ENCODE peak calls at places on chromosomes 16 and 17, in four cellular contexts. L is neural crest cell, D is cardiac muscle cell, M is lower leg skin. X is an unnamed sample.

GRCh38 chr17:82328994-82329507 is 4.5 kb downstream of the SECTM1 start:
- DNase-seq in D (no peak), L (no peak), M (no peak), X (no peak)

GRCh38 chr17:77858291-77859034 is 100.0 kb upstream of the TNRC6C start:
- DNase-seq in L (no peak), M (no peak), D (no peak), X (no peak)

GRCh38 chr17:77363821-77364361 is 223.1 kb downstream of the SEC14L1 start:
- DNase-seq in M (no peak), L (no peak), D (peak; percentile 59), X (no peak)

GRCh38 chr17:49861150-49861884 is 13.4 kb upstream of the TAC4 start:
- DNase-seq in L (peak; percentile 48), D (peak; percentile 72), M (peak; percentile 42), X (peak; percentile 65)

GRCh38 chr17:68460715-68461114 is 3.4 kb upstream of the WIPI1 start:
- DNase-seq in L (no peak), D (no peak), M (no peak), X (no peak)

GRCh38 chr17:57068222-57068658 is 16.8 kb upstream of the AKAP1 start:
- DNase-seq in L (no peak), D (no peak), M (peak; percentile 49), X (no peak)

GRCh38 chr16:56542039-56542438 is 22.2 kb upstream of the BBS2 start:
- DNase-seq in L (no peak), M (no peak), D (no peak), X (no peak)

GRCh38 chr16:58125781-58126335 is 3.3 kb downstream of the CFAP20 start:
- DNase-seq in L (no peak), M (no peak), D (no peak), X (no peak)

GRCh38 chr16:82967424-82967823 is 340.7 kb downstream of the CDH13 start:
- DNase-seq in M (no peak), L (no peak), D (no peak), X (no peak)

GRCh38 chr16:85220125-85220839 is 108.0 kb upstream of the CIBAR2 start:
- DNase-seq in L (no peak), M (no peak), D (peak; percentile 84), X (peak; percentile 79)

GRCh38 chr16:9077001-9077809 is 14.2 kb upstream of the HAPSTR1 start:
- DNase-seq in D (no peak), M (no peak), L (no peak), X (no peak)

GRCh38 chr16:12675852-12676251 is 127.8 kb downstream of the CPPED1 start:
- DNase-seq in M (no peak), L (no peak), D (peak; percentile 20), X (no peak)

GRCh38 chr16:65069766-65070165 is 52.1 kb downstream of the CDH11 start:
- DNase-seq in D (peak; percentile 25), L (no peak), M (no peak), X (no peak)

GRCh38 chr16:81861503-81861902 is 82.4 kb downstream of the PLCG2 start:
- DNase-seq in M (no peak), L (no peak), D (no peak), X (no peak)

GRCh38 chr17:34168989-34169388 is 86.1 kb upstream of the CCL2 start:
- DNase-seq in D (no peak), L (no peak), M (no peak), X (no peak)

GRCh38 chr17:66900126-66901010 is 64.1 kb upstream of the CACNG4 start:
- DNase-seq in D (peak; percentile 29), M (no peak), L (no peak), X (no peak)

GRCh38 chr17:2042355-2042929 is 620 bp downstream of the OVCA2 start:
- DNase-seq in D (peak; percentile 68), M (no peak), L (no peak), X (peak; percentile 51)

GRCh38 chr16:81514041-81514559 is 69.5 kb downstream of the CMIP start:
- DNase-seq in L (no peak), M (no peak), D (no peak), X (no peak)

GRCh38 chr17:50675627-50676026 is 32.1 kb downstream of the ANKRD40 start:
- DNase-seq in L (no peak), D (no peak), M (no peak), X (no peak)

GRCh38 chr16:75938818-75939217 is 212.5 kb upstream of the CPHXL start:
- DNase-seq in D (no peak), L (no peak), M (no peak), X (no peak)

GRCh38 chr16:84341533-84342295 is 26.6 kb upstream of the ATP2C2 start:
- DNase-seq in M (no peak), L (no peak), D (no peak), X (no peak)

GRCh38 chr16:52191533-52192134 is 355.3 kb downstream of the TOX3 start:
- DNase-seq in M (peak; percentile 45), D (peak; percentile 73), L (peak; percentile 76), X (peak; percentile 46)

GRCh38 chr17:66533572-66533971 is 231.2 kb downstream of the PRKCA start:
- DNase-seq in M (no peak), D (peak; percentile 74), L (peak; percentile 38), X (peak; percentile 57)

GRCh38 chr17:42135664-42136653 is 13.4 kb downstream of the HSPB9 start:
- DNase-seq in D (peak; percentile 86), L (no peak), M (no peak), X (no peak)

GRCh38 chr16:53666816-53667415 is 36.7 kb downstream of the RPGRIP1L start:
- DNase-seq in D (no peak), M (no peak), L (no peak), X (no peak)

GRCh38 chr16:84643180-84643583 is 5.1 kb upstream of the KLHL36 start:
- DNase-seq in M (peak; percentile 87), D (peak; percentile 92), L (no peak), X (no peak)

GRCh38 chr17:46742539-46743270 is 75.8 kb downstream of the WNT3 start:
- DNase-seq in L (no peak), D (peak; percentile 83), M (no peak), X (no peak)

GRCh38 chr16:30758988-30759461 is 2.8 kb downstream of the CFAP119 start:
- DNase-seq in L (no peak), M (no peak), D (no peak), X (no peak)

GRCh38 chr17:42531455-42532354 is 4.3 kb upstream of the NAGLU start:
- DNase-seq in M (no peak), D (peak; percentile 48), L (peak; percentile 47), X (no peak)

GRCh38 chr17:49132699-49133364 is at the start of gene B4GALNT2:
- DNase-seq in L (peak; percentile 9), D (no peak), M (no peak), X (peak; percentile 50)

GRCh38 chr16:13324861-13325260 is 423.5 kb downstream of the SHISA9 start:
- DNase-seq in M (no peak), D (no peak), L (no peak), X (no peak)

GRCh38 chr17:48604770-48605329 is at the start of gene HOXB6:
- DNase-seq in M (no peak), D (no peak), L (no peak), X (no peak)

GRCh38 chr17:78953356-78954350 is 26.1 kb downstream of the LGALS3BP start:
- DNase-seq in M (no peak), L (peak; percentile 51), D (peak; percentile 14), X (no peak)

DNA sequence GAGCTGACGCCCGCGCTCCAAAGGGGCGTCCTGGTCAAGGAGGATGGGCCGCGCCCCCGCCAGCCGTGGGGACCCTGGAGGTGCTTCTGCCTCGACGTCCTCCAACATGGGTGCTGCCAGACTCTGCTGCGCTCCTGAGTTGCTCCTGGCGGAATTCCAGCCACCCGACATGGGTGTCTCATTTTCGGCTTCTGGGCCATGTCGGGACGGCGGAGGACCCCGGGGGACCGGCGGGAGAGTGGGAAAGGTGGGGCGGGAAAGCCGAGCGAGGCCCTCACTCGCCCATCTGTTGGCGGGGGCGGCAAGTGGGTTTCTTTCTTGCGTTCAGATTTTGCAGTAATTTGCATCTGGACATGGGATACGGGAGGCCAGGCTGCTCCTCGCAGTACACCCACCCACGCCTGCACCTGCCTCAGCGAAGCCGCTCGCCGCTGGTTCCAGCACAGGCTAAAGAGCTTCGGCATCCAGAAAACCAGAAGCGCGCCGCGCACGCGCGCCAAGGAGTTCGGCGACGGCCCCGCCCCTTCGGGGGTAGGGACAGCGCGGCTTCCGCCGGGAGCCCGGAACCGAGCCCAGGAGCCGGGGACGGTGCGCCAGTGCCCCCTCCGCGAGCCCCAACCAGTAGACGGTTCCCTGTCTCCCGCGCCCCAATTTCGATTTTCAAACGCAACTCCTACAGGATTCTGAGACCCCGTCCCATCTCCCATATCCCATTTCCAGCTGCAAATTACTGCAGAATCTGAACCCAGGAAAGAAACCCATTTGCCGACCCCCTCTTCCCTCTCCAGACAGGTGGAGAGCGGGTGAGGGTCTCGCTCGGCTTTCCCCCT is at the start of gene ARMC7:
- DNase-seq in D (peak; percentile 82), L (peak; percentile 87), M (peak; percentile 84), X (peak; percentile 83)
- TF ChIP-seq CTCF in D (no peak), L (no peak), M (no peak), X (no peak)

GRCh38 chr16:87076950-87077749 is 240.0 kb downstream of the C16orf95 start:
- DNase-seq in L (peak; percentile 51), M (no peak), D (peak; percentile 64), X (no peak)
- TF ChIP-seq CTCF in L (peak; percentile 70), M (no peak), D (peak; percentile 72), X (peak; percentile 40)

GRCh38 chr17:37643118-37643766 is at the start of gene DDX52:
- DNase-seq in L (peak; percentile 78), M (peak; percentile 91), D (peak; percentile 94), X (peak; percentile 87)
- TF ChIP-seq CTCF in L (no peak), M (no peak), D (peak; percentile 6), X (no peak)

GRCh38 chr16:78925071-78925714 is 675.3 kb downstream of the MAF start:
- DNase-seq in L (no peak), M (no peak), D (no peak), X (no peak)
- TF ChIP-seq CTCF in L (peak; percentile 61), M (no peak), D (no peak), X (peak; percentile 34)

GRCh38 chr16:4350365-4350786 is 745 bp downstream of the PAM16 start:
- DNase-seq in D (no peak), M (no peak), L (no peak), X (no peak)

GRCh38 chr16:4352843-4353242 is 1.7 kb upstream of the PAM16 start:
- DNase-seq in M (no peak), D (no peak), L (no peak), X (no peak)

GRCh38 chr16:4351880-4352279 is 759 bp upstream of the PAM16 start:
- DNase-seq in M (no peak), D (peak; percentile 14), L (no peak), X (no peak)

GRCh38 chr16:4349332-4349731 is 1.8 kb downstream of the PAM16 start:
- DNase-seq in M (no peak), D (no peak), L (no peak), X (no peak)

GRCh38 chr16:4350787-4351659 is at the start of gene PAM16:
- DNase-seq in D (peak; percentile 96), M (peak; percentile 94), L (peak; percentile 100), X (peak; percentile 92)
- TF ChIP-seq CTCF in D (no peak), M (no peak), L (peak; percentile 39), X (no peak)